ENCODE peak calls at places on chromosome 9, in four cellular contexts. V is PC-3, U is small intestine, L is psoas muscle. K is an unnamed sample.

GRCh38 chr9:121783523-121784507 is 132.4 kb downstream of the DAB2IP start:
- DNase-seq in U (no peak), L (no peak), V (no peak), K (no peak)

GRCh38 chr9:75188756-75189155 is 100.4 kb downstream of the OSTF1 start:
- DNase-seq in U (no peak), L (no peak), V (no peak), K (no peak)

GRCh38 chr9:83933804-83934203 is 12.6 kb upstream of the KIF27 start:
- DNase-seq in L (peak), V (no peak), U (no peak), K (no peak)

GRCh38 chr9:8431505-8431904 is 631.9 kb upstream of the DMAC1 start:
- DNase-seq in U (no peak), L (no peak), V (no peak), K (no peak)

GRCh38 chr9:109466623-109467590 is 31.2 kb downstream of the PTPN3 start:
- DNase-seq in L (no peak), U (no peak), V (peak), K (no peak)

GRCh38 chr9:95460627-95461164 is 56.1 kb downstream of the PTCH1 start:
- DNase-seq in L (no peak), V (no peak), U (no peak), K (no peak)

GRCh38 chr9:98280162-98280561 is 24.7 kb upstream of the TBC1D2 start:
- DNase-seq in U (no peak), L (no peak), V (no peak), K (no peak)

GRCh38 chr9:106590759-106591505 is 272.0 kb upstream of the ZNF462 start:
- DNase-seq in L (no peak), U (no peak), V (no peak), K (no peak)

GRCh38 chr9:98176391-98177259 is 15.8 kb downstream of the CORO2A start:
- DNase-seq in V (no peak), U (peak), L (no peak), K (no peak)

GRCh38 chr9:116589392-116590354 is 97.4 kb upstream of the TRIM32 start:
- DNase-seq in U (peak), L (no peak), V (peak), K (no peak)

GRCh38 chr9:136650648-136651047 is 12.1 kb upstream of the EGFL7 start:
- DNase-seq in U (no peak), L (no peak), V (no peak), K (no peak)

GRCh38 chr9:100229136-100229535 is 123.6 kb downstream of the TEX10 start:
- DNase-seq in U (no peak), L (no peak), V (peak), K (no peak)

GRCh38 chr9:95138474-95138873 is 179.0 kb downstream of the FANCC start:
- DNase-seq in V (peak), L (peak), U (no peak), K (no peak)

GRCh38 chr9:38439291-38439915 is 15.1 kb upstream of the IGFBPL1 start:
- DNase-seq in U (no peak), V (no peak), L (no peak), K (no peak)

GRCh38 chr9:86488794-86489193 is 134.6 kb upstream of the TUT7 start:
- DNase-seq in U (no peak), L (no peak), V (no peak), K (no peak)

GRCh38 chr9:12274577-12274976 is 418.6 kb upstream of the TYRP1 start:
- DNase-seq in L (no peak), U (no peak), V (no peak), K (no peak)

GRCh38 chr9:75130621-75131020 is 42.3 kb downstream of the OSTF1 start:
- DNase-seq in U (no peak), L (no peak), V (no peak), K (no peak)

GRCh38 chr9:106775960-106776359 is 87.0 kb upstream of the ZNF462 start:
- DNase-seq in L (no peak), U (no peak), V (peak), K (no peak)

GRCh38 chr9:95783426-95783975 is 92.0 kb upstream of the ERCC6L2 start:
- DNase-seq in L (no peak), V (peak), U (no peak), K (no peak)

GRCh38 chr9:137606734-137607138 is 1.2 kb downstream of the ARRDC1 start:
- DNase-seq in U (no peak), V (no peak), L (peak), K (peak)

GRCh38 chr9:98809311-98810105 is 2.0 kb downstream of the GALNT12 start:
- DNase-seq in L (no peak), U (peak), V (no peak), K (peak)

GRCh38 chr9:110111868-110112267 is 96.1 kb downstream of the C9orf152 start:
- DNase-seq in V (no peak), L (no peak), U (no peak), K (no peak)

GRCh38 chr9:20611751-20612287 is 10.5 kb downstream of the MLLT3 start:
- DNase-seq in L (no peak), U (peak), V (peak), K (no peak)

GRCh38 chr9:129813661-129814060 is 10.3 kb downstream of the TOR1A start:
- DNase-seq in V (no peak), U (no peak), L (no peak), K (no peak)

GRCh38 chr9:21505425-21506179 is 23.5 kb upstream of the IFNE start:
- DNase-seq in V (no peak), U (no peak), L (no peak), K (no peak)

GRCh38 chr9:86368871-86369521 is 14.8 kb upstream of the TUT7 start:
- DNase-seq in U (peak), V (peak), L (no peak), K (no peak)

GRCh38 chr9:128705051-128705965 is 3.0 kb downstream of the PKN3 start:
- DNase-seq in V (no peak), L (peak), U (no peak), K (peak)

GRCh38 chr9:119003218-119003617 is 366.0 kb downstream of the BRINP1 start:
- DNase-seq in L (no peak), V (no peak), U (no peak), K (no peak)

GRCh38 chr9:129338701-129339445 is 160.8 kb upstream of the IER5L start:
- DNase-seq in U (no peak), V (no peak), L (no peak), K (no peak)

DNA sequence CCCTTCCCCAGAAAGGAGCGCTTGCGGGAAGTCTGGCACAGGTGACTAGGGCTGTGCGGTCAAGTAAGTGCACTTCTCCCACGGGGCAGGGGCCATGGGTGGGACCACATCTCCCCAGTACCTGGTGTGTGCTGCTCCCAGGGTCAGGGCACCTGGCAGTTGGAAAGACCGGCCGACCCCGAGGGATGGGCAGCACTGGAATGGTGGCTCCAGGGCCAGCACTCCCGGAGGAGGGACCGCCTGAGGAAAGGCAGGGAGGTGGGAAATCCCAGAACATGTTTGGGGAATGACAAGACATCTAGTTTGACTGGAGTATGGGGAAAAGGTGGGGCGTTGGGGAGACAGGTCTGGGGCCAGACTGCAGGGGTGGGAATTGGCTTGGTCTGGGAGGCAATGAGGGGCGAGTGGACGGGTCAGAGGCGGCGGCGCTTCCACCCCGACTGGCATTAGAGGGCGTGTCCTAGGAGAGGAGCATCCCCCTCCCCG is 699 bp upstream of the GLIPR2 start:
- DNase-seq in U (no peak), V (no peak), L (no peak), K (no peak)
- H3K27ac ChIP-seq in U (peak), V (no peak), L (no peak), K (no peak)

DNA sequence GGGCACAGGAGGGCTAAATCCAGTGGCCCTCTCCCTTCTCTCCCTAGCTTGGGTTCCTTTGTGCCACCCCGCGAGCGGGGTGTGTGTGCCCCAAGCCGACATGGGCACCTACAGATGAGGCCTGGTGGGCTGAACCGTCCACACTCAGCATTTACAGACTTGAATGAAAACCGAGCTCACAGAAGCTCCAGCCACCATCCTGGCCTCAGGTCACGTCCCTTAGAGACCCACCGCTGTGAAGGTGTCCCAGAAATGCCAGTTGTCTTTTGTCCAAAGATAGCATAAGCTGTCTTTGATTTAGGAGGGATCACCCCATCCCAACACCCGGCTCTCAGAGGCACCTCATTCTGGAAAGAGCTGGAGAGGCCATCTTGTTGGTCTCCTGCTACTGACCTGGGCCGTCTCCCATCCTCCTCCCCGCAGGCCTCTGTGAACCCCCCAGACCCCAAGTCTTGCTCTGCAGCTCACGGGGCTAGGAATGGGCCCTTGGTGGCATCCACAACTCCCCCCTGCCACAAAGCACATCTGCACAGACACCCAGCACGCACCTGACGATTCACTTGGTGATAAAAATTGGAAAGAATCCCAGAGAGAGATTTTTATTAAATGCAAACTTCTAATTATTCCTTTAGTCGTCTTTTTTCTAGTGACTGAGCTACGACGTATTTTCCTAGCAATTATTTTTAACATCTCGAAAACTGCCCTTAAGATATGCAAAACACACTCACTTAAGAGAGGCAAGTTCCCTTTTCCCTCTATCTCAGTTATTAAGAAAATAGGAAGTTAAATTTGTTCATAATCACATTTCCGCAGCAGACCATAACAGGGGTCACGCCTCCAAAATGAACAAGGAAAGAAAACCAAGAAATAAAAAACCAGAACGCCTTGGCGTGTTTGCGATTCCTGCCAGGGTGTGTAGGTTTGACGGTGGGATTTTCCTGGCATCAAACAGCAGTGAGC is 80.5 kb upstream of the LMX1B start:
- DNase-seq in V (no peak), U (no peak), L (no peak), K (no peak)
- H3K27ac ChIP-seq in V (no peak), U (no peak), L (no peak), K (no peak)

GRCh38 chr9:73131376-73131775 is 20.3 kb upstream of the ANXA1 start:
- DNase-seq in L (no peak), V (no peak), U (no peak), K (no peak)
- H3K27ac ChIP-seq in L (peak), V (peak), U (peak), K (peak)

GRCh38 chr9:112861638-112862555 is 28.8 kb downstream of the SLC46A2 start:
- DNase-seq in U (no peak), L (no peak), V (no peak), K (no peak)
- H3K27ac ChIP-seq in U (no peak), L (no peak), V (no peak), K (no peak)

GRCh38 chr9:123216387-123216786 is 52.0 kb downstream of the STRBP start:
- DNase-seq in L (no peak), V (no peak), U (no peak), K (no peak)
- H3K27ac ChIP-seq in L (no peak), V (no peak), U (no peak), K (no peak)

DNA sequence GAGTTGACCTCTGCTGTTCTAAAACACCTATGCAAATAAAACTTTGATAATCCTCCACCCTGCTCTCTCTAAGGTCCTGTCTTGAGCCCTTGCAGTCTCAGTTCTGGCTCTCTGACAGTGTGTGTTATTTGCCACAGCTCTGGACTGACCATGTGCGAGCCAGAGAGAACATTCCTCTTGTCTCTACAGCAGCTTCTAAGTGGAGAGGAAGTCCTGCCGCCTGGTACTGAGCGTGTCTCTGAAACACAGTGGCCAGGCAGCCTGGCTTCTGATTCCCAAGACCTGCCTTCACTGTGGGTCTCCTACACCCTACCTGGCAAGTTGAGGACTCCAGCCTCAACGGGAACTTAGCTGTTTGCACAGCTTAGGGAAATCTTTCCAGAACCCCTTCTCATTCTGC is 61.6 kb downstream of the ENTREP1 start:
- DNase-seq in L (no peak), V (no peak), U (no peak), K (no peak)
- H3K27ac ChIP-seq in L (peak), V (no peak), U (no peak), K (no peak)

GRCh38 chr9:135329571-135330306 is 149.8 kb upstream of the PPP1R26 start:
- DNase-seq in L (peak), U (no peak), V (no peak), K (no peak)
- H3K27ac ChIP-seq in L (no peak), U (no peak), V (no peak), K (no peak)

GRCh38 chr9:70816316-70816715 is 305.1 kb downstream of the TRPM3 start:
- DNase-seq in V (no peak), L (no peak), U (no peak), K (no peak)
- H3K27ac ChIP-seq in V (no peak), L (no peak), U (no peak), K (no peak)

GRCh38 chr9:127341152-127341551 is 55.8 kb upstream of the SLC2A8 start:
- DNase-seq in L (no peak), V (no peak), U (no peak), K (no peak)
- H3K27ac ChIP-seq in L (peak), V (no peak), U (no peak), K (no peak)

GRCh38 chr9:125651907-125652306 is 55.1 kb downstream of the MAPKAP1 start:
- DNase-seq in L (no peak), U (no peak), V (no peak), K (no peak)

GRCh38 chr9:125648294-125648693 is 58.7 kb downstream of the MAPKAP1 start:
- DNase-seq in U (no peak), V (no peak), L (no peak), K (no peak)

GRCh38 chr9:125650271-125650737 is 56.7 kb downstream of the MAPKAP1 start:
- DNase-seq in L (no peak), U (no peak), V (peak), K (no peak)

GRCh38 chr9:125649826-125650225 is 57.2 kb downstream of the MAPKAP1 start:
- DNase-seq in L (no peak), U (no peak), V (no peak), K (no peak)

GRCh38 chr9:125649315-125649714 is 57.7 kb downstream of the MAPKAP1 start:
- DNase-seq in L (peak), U (no peak), V (peak), K (no peak)
- H3K27ac ChIP-seq in L (peak), U (no peak), V (peak), K (no peak)